ENCODE peak calls at places on chromosome 16, in four cellular contexts. Q, J, D and U are unnamed samples. For H3K4me1, the result is how much of the 10 kb centered on the place peaks cover.

GRCh38 chr16:75535901-75536300 is at the start of gene CHST5:
- DNase-seq in Q (no peak), J (no peak), D (peak), U (no peak)

GRCh38 chr16:19858654-19859018 is 26.0 kb downstream of the GPRC5B start:
- DNase-seq in Q (no peak), J (peak), D (no peak), U (no peak)

GRCh38 chr16:17793354-17793753 is 322.6 kb upstream of the XYLT1 start:
- DNase-seq in Q (no peak), J (no peak), D (no peak), U (no peak)

GRCh38 chr16:27446721-27447120 is 44.7 kb downstream of the IL21R start:
- DNase-seq in Q (no peak), J (no peak), D (no peak), U (no peak)

GRCh38 chr16:67939507-67940435 is 3.1 kb upstream of the PSMB10 start:
- DNase-seq in Q (no peak), J (no peak), D (peak), U (no peak)

GRCh38 chr16:86774931-86775330 is 196.6 kb downstream of the FOXL1 start:
- DNase-seq in Q (no peak), J (peak), D (no peak), U (no peak)

GRCh38 chr16:84054916-84055315 is 12.3 kb upstream of the SLC38A8 start:
- DNase-seq in Q (no peak), J (peak), D (no peak), U (no peak)

GRCh38 chr16:84266451-84266850 is 26.6 kb upstream of the KCNG4 start:
- DNase-seq in Q (peak), J (no peak), D (no peak), U (no peak)

GRCh38 chr16:74760007-74760767 is 14.4 kb downstream of the FA2H start:
- DNase-seq in Q (peak), J (no peak), D (no peak), U (no peak)

GRCh38 chr16:57149391-57149790 is 36.4 kb downstream of the PSME3IP1 start:
- DNase-seq in Q (no peak), J (peak), D (no peak), U (no peak)

GRCh38 chr16:67936876-67937605 is 391 bp upstream of the PSMB10 start:
- DNase-seq in Q (peak), J (no peak), D (peak), U (no peak)

GRCh38 chr16:24535827-24536226 is 3.5 kb upstream of the RBBP6 start:
- DNase-seq in Q (no peak), J (no peak), D (no peak), U (no peak)

GRCh38 chr16:84680165-84680842 is 19.5 kb upstream of the USP10 start:
- DNase-seq in Q (no peak), J (peak), D (no peak), U (no peak)

GRCh38 chr16:64304376-64304775 is 817.5 kb downstream of the CDH11 start:
- DNase-seq in Q (no peak), J (no peak), D (no peak), U (no peak)

GRCh38 chr16:27232875-27233605 is 29.7 kb downstream of the KDM8 start:
- DNase-seq in Q (no peak), J (peak), D (no peak), U (no peak)

GRCh38 chr16:30473231-30474061 is 904 bp downstream of the ITGAL start:
- DNase-seq in Q (no peak), J (no peak), D (no peak), U (no peak)

GRCh38 chr16:6797223-6797622 is 535.4 kb upstream of the RBFOX1 start:
- DNase-seq in Q (no peak), J (no peak), D (no peak), U (no peak)

GRCh38 chr16:30766206-30766921 is 4.2 kb downstream of the RNF40 start:
- DNase-seq in Q (no peak), J (no peak), D (no peak), U (no peak)

GRCh38 chr16:27225536-27226360 is 22.4 kb downstream of the KDM8 start:
- DNase-seq in Q (no peak), J (no peak), D (peak), U (no peak)

GRCh38 chr16:85360323-85361277 is 248.3 kb upstream of the CIBAR2 start:
- DNase-seq in Q (no peak), J (peak), D (peak), U (no peak)

GRCh38 chr16:69270395-69270794 is 40.8 kb upstream of the VPS4A start:
- DNase-seq in Q (no peak), J (no peak), D (no peak), U (no peak)

GRCh38 chr16:79838860-79839259 is 238.3 kb upstream of the MAF start:
- DNase-seq in Q (no peak), J (no peak), D (no peak), U (no peak)

GRCh38 chr16:1614226-1615102 is 2.3 kb downstream of the CRAMP1 start:
- DNase-seq in Q (peak), J (no peak), D (peak), U (no peak)

GRCh38 chr16:1613240-1613639 is 1.1 kb downstream of the CRAMP1 start:
- DNase-seq in Q (peak), J (no peak), D (no peak), U (no peak)

GRCh38 chr16:1613728-1614225 is 1.6 kb downstream of the CRAMP1 start:
- DNase-seq in Q (no peak), J (no peak), D (peak), U (no peak)

GRCh38 chr16:1610841-1611653 is 825 bp downstream of the IFT140 start:
- DNase-seq in Q (no peak), J (no peak), D (no peak), U (peak)

GRCh38 chr16:1612320-1613111 is at the start of gene CRAMP1:
- DNase-seq in Q (peak), J (peak), D (no peak), U (no peak)
- TF ChIP-seq POLR2A in Q (peak), J (no peak), D (no peak), U (peak)

GRCh38 chr16:54068212-54068611 is 218.4 kb downstream of the IRX3 start:
- DNase-seq in Q (no peak), J (no peak), D (no peak), U (no peak)
- H3K4me1 ChIP-seq in Q (under half), J (under half), D (under half), U (under half)

GRCh38 chr16:88810166-88810867 is 1.4 kb downstream of the APRT start:
- DNase-seq in Q (no peak), J (no peak), D (no peak), U (no peak)

GRCh38 chr16:88809676-88810165 is 2.0 kb downstream of the APRT start:
- DNase-seq in Q (no peak), J (no peak), D (no peak), U (no peak)

GRCh38 chr16:88811850-88812736 is at the start of gene APRT:
- DNase-seq in Q (peak), J (peak), D (peak), U (peak)

GRCh38 chr16:88811600-88811849 is 203 bp downstream of the APRT start:
- DNase-seq in Q (no peak), J (no peak), D (no peak), U (no peak)

DNA sequence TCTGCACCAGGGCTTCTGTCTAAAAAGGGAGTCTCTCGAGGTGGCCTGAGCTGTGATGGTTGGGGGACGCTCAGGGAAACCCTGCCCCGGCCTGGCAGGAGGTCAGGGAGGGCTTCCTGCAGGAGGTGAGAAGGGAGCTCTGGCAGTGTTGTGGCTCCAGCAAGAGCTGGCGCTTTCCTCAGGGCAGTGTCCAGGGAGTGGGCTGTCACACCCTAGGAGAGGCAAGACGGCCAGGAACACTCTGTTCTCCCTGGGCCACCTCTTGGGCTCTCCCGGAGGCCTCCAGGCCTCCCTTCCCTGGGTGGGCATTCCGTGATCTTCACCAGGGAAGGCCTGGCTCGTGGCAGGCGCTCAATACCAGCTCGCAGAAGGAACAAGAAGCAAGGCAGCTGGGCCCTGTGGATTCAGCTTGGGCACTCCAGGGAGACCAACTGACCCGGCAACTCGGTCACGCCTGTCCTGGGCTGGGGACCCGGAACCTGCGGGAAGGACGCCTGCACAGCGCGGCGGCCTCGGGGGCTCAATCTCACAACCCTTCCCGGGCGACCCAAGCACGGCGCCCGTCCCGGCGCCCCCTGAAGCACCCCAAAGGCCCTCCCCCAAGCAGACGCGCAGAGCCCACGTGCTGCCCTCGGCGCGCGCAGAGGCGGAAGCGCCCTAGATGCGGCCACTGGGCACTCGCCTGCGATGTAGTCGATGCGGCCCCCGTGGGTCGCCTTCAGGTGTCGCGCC is 694 bp downstream of the APRT start:
- DNase-seq in Q (peak), J (peak), D (peak), U (no peak)
- TF ChIP-seq POLR2A in Q (no peak), J (peak), D (no peak), U (no peak)

GRCh38 chr16:70526403-70526802 is 2.8 kb downstream of the SF3B3 start:
- DNase-seq in Q (no peak), J (no peak), D (no peak), U (no peak)

GRCh38 chr16:70520612-70521297 is 2.6 kb downstream of the COG4 start:
- DNase-seq in Q (no peak), J (no peak), D (no peak), U (no peak)

GRCh38 chr16:70523013-70523620 is at the start of gene COG4:
- DNase-seq in Q (no peak), J (peak), D (peak), U (no peak)

GRCh38 chr16:70522216-70523000 is 946 bp downstream of the COG4 start:
- DNase-seq in Q (no peak), J (no peak), D (no peak), U (no peak)

DNA sequence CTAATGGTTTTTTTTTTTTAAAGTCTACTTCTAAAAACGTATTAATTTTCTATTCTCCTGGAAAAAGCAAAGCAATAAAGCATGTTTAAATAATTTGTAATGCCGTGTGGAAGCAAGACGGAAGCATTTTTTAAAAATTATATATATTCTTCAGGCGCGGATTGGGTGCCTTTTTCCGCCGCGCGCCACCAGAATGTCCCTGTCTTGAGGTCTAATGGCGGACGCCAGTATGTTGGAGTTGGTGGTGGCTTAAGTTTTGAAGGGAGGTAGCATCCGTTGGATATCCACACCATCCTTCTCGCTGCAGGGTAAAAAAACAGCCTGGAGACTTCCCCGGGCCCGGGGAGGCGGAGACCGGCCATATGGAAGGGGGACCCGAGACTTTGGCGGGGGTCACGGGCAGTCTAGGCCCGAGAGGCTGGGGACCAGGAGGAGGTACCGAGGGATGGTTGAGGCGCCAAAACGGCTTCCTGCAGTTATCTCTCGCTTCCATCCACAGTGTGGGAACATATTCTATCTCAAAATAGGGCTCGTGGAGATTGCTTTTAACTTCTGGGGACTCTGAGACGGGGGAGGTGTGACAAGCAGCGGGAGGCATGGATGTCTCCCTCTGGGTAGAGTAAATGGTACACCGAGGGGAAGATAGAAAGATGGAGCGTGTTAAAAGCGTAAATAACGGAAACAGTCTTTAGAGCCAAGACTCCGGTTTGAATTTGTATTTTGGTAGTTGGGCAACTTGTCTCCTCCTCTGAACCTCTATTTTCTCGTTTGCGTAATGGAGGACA is at the start of gene SF3B3:
- DNase-seq in Q (peak), J (peak), D (peak), U (no peak)
- H3K4me1 ChIP-seq in Q (under half), J (under half), D (half or more), U (half or more)

GRCh38 chr16:53129281-53130192 is 74.7 kb downstream of the CHD9 start:
- DNase-seq in Q (no peak), J (no peak), D (no peak), U (peak)

GRCh38 chr16:53132406-53132805 is 77.6 kb downstream of the CHD9 start:
- DNase-seq in Q (no peak), J (no peak), D (no peak), U (no peak)

GRCh38 chr16:53130193-53131049 is 75.6 kb downstream of the CHD9 start:
- DNase-seq in Q (peak), J (peak), D (peak), U (peak)

GRCh38 chr16:53131050-53131362 is 76.2 kb downstream of the CHD9 start:
- DNase-seq in Q (no peak), J (no peak), D (peak), U (no peak)

GRCh38 chr16:53131363-53132071 is 76.7 kb downstream of the CHD9 start:
- DNase-seq in Q (peak), J (peak), D (peak), U (no peak)
- TF ChIP-seq POLR2A in Q (no peak), J (no peak), D (no peak), U (no peak)

DNA sequence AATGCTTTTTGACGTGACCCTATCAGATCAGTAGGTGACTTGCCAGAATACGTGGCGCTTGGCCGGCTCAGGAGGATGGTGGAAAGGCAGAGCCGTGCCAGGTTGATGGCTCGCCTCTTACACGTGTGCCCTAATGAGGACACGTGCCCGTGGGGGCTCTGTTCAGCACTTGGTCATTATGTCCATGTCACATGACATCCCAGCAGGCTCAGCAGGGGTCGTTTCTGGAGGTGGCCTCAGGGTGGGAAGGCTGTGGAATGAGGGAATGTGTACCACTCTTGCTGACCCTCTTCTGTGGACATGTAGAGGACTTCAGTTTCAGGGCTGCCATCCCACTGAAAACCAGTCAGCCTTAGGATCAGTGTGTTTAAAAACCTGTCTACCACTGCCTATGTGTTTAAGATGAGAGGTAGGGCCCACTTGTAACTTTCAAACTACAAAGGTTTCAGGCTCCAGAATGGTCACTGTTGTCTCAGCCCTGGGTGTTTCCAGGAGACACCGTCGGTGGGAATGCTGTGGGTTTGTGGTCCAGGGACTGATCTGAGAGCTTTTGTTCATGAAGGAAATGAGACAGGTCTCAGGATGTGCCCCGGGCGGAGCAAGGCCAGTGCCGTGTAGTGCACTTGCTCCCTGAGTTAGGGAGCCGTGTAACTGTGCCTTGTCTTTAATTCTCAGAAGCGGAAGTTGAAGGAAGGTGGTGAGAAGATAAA is 12.1 kb downstream of the UBN1 start:
- DNase-seq in Q (peak), J (no peak), D (no peak), U (no peak)
- H3K4me1 ChIP-seq in Q (under half), J (under half), D (under half), U (under half)